ENCODE peak calls at places on chromosomes 16 and 17, in four cellular contexts. One of them, this sample, is unnamed.

GRCh38 chr17:45013021-45013997 is 38.1 kb downstream of the DCAKD start:
- DNase-seq in ovary: no peak
- DNase-seq in heart left ventricle: no peak
- DNase-seq in RWPE1: no peak
- DNase-seq in this sample: no peak

GRCh38 chr17:610285-610684 is 104.4 kb downstream of the VPS53 start:
- DNase-seq in RWPE1: no peak
- DNase-seq in heart left ventricle: no peak
- DNase-seq in ovary: no peak
- DNase-seq in this sample: no peak

GRCh38 chr17:5077781-5078105 is 524 bp upstream of the ZFP3 start:
- DNase-seq in ovary: no peak
- DNase-seq in RWPE1: no peak
- DNase-seq in heart left ventricle: no peak
- DNase-seq in this sample: no peak

GRCh38 chr17:50018909-50019308 is 23.9 kb upstream of the DLX3 start:
- DNase-seq in ovary: no peak
- DNase-seq in heart left ventricle: no peak
- DNase-seq in RWPE1: no peak
- DNase-seq in this sample: no peak

GRCh38 chr17:28675485-28675884 is 13.5 kb downstream of the SUPT6H start:
- DNase-seq in ovary: no peak
- DNase-seq in RWPE1: no peak
- DNase-seq in heart left ventricle: no peak
- DNase-seq in this sample: no peak

GRCh38 chr17:34443832-34444469 is 80.9 kb upstream of the CCL1 start:
- DNase-seq in heart left ventricle: peak
- DNase-seq in RWPE1: peak
- DNase-seq in ovary: no peak
- DNase-seq in this sample: no peak

GRCh38 chr16:2364638-2365210 is 24.2 kb upstream of the ABCA3 start:
- DNase-seq in heart left ventricle: no peak
- DNase-seq in RWPE1: no peak
- DNase-seq in ovary: no peak
- DNase-seq in this sample: no peak

GRCh38 chr16:87806608-87807546 is 41.1 kb upstream of the KLHDC4 start:
- DNase-seq in RWPE1: peak
- DNase-seq in heart left ventricle: peak
- DNase-seq in ovary: no peak
- DNase-seq in this sample: no peak

GRCh38 chr16:4058386-4058785 is 57.9 kb downstream of the ADCY9 start:
- DNase-seq in RWPE1: no peak
- DNase-seq in heart left ventricle: no peak
- DNase-seq in ovary: no peak
- DNase-seq in this sample: no peak

GRCh38 chr17:77498875-77499698 is 358.3 kb downstream of the SEC14L1 start:
- DNase-seq in ovary: no peak
- DNase-seq in RWPE1: no peak
- DNase-seq in heart left ventricle: no peak
- DNase-seq in this sample: no peak

GRCh38 chr17:51672058-51672457 is 411.7 kb downstream of the UTP18 start:
- DNase-seq in heart left ventricle: no peak
- DNase-seq in RWPE1: no peak
- DNase-seq in ovary: no peak
- DNase-seq in this sample: no peak

GRCh38 chr17:39352511-39352910 is 48.9 kb downstream of the FBXL20 start:
- DNase-seq in ovary: no peak
- DNase-seq in heart left ventricle: no peak
- DNase-seq in RWPE1: no peak
- DNase-seq in this sample: no peak

GRCh38 chr16:87790278-87791023 is 24.7 kb upstream of the KLHDC4 start:
- DNase-seq in RWPE1: peak
- DNase-seq in heart left ventricle: peak
- DNase-seq in ovary: peak
- DNase-seq in this sample: no peak

GRCh38 chr17:38469875-38470274 is 41.6 kb downstream of the ARHGAP23 start:
- DNase-seq in heart left ventricle: no peak
- DNase-seq in RWPE1: no peak
- DNase-seq in ovary: no peak
- DNase-seq in this sample: no peak

GRCh38 chr16:48433849-48434530 is 48.8 kb upstream of the SIAH1 start:
- DNase-seq in heart left ventricle: no peak
- DNase-seq in ovary: no peak
- DNase-seq in RWPE1: no peak
- DNase-seq in this sample: no peak

GRCh38 chr17:58195518-58196123 is 3.1 kb downstream of the EPX start:
- DNase-seq in heart left ventricle: no peak
- DNase-seq in ovary: no peak
- DNase-seq in RWPE1: no peak
- DNase-seq in this sample: no peak

GRCh38 chr16:31527617-31528287 is at the start of gene AHSP:
- DNase-seq in heart left ventricle: no peak
- DNase-seq in RWPE1: no peak
- DNase-seq in ovary: no peak
- DNase-seq in this sample: no peak

GRCh38 chr16:28915181-28915580 is 9.9 kb downstream of the RABEP2 start:
- DNase-seq in ovary: no peak
- DNase-seq in heart left ventricle: no peak
- DNase-seq in RWPE1: no peak
- DNase-seq in this sample: no peak

GRCh38 chr16:72094266-72094610 is 591 bp downstream of the DHX38 start:
- DNase-seq in RWPE1: no peak
- DNase-seq in heart left ventricle: no peak
- DNase-seq in ovary: no peak
- DNase-seq in this sample: no peak

GRCh38 chr16:55056585-55057520 is 126.2 kb downstream of the IRX5 start:
- DNase-seq in RWPE1: no peak
- DNase-seq in heart left ventricle: no peak
- DNase-seq in ovary: no peak
- DNase-seq in this sample: no peak

GRCh38 chr16:50396770-50397525 is 28.2 kb upstream of the BRD7 start:
- DNase-seq in RWPE1: peak
- DNase-seq in heart left ventricle: no peak
- DNase-seq in ovary: no peak
- DNase-seq in this sample: no peak

GRCh38 chr17:69084911-69085310 is 24.2 kb upstream of the ABCA9 start:
- DNase-seq in RWPE1: peak
- DNase-seq in heart left ventricle: no peak
- DNase-seq in ovary: no peak
- DNase-seq in this sample: no peak
- TF ChIP-seq CTCF in RWPE1: peak
- TF ChIP-seq CTCF in heart left ventricle: no peak
- TF ChIP-seq CTCF in ovary: no peak
- TF ChIP-seq CTCF in this sample: peak

GRCh38 chr17:41896726-41897125 is 22.0 kb downstream of the ACLY start:
- DNase-seq in ovary: no peak
- DNase-seq in RWPE1: no peak
- DNase-seq in heart left ventricle: no peak
- DNase-seq in this sample: no peak
- TF ChIP-seq CTCF in ovary: no peak
- TF ChIP-seq CTCF in RWPE1: no peak
- TF ChIP-seq CTCF in heart left ventricle: no peak
- TF ChIP-seq CTCF in this sample: no peak

DNA sequence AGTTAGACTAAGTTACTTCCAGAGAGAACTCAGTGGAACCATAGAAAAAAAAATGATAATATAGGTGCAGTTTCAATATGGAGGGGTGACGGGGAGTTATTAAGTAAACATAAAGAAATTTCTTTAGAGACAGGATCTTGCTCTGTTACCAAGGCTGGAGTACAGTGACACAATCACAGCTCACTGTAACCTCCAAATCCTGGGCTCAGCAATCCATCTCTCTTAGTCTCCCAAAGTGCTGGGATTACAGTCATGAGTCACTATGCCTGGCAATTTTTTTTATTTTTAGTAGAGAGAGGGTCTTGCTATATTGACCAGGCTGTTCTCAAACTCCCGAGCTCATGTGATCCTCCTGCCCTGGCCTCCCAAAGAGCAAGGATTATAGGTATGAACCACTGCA is 48.8 kb downstream of the NLRC5 start:
- DNase-seq in ovary: no peak
- DNase-seq in RWPE1: no peak
- DNase-seq in heart left ventricle: no peak
- DNase-seq in this sample: no peak
- TF ChIP-seq CTCF in ovary: no peak
- TF ChIP-seq CTCF in RWPE1: no peak
- TF ChIP-seq CTCF in heart left ventricle: no peak
- TF ChIP-seq CTCF in this sample: no peak

DNA sequence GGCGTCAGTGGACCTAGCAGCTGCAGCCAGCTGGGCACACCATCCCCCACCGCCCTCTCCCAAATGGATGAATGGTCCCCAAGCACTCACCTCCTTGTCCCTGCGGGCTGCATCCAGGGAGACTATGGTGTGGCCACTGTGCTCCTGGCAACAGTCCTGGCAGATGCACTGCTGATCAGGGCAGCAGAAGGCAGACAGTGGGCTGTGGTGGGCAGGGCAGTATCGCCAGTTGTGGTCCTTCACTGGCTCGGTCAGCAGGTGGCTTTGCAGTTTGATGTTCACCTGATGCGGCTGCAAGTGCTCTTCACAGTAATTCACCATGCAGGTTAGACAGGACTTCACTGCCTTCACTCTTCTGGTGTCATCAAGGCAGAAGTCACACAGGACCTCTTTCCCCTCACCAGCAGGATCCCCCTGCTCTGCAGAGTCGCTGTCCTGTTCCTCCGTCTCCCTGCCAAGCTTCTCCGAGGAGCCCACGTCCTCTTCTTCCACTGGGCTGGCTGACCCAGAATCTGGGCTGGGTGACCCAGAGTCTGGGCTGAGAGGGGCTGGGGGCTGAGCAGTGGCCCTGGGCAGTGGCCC is 31.6 kb upstream of the FBXW10B start:
- DNase-seq in RWPE1: peak
- DNase-seq in ovary: peak
- DNase-seq in heart left ventricle: peak
- DNase-seq in this sample: no peak
- TF ChIP-seq CTCF in RWPE1: no peak
- TF ChIP-seq CTCF in ovary: no peak
- TF ChIP-seq CTCF in heart left ventricle: no peak
- TF ChIP-seq CTCF in this sample: no peak

GRCh38 chr16:9695152-9695551 is 487.1 kb downstream of the GRIN2A start:
- DNase-seq in ovary: no peak
- DNase-seq in heart left ventricle: no peak
- DNase-seq in RWPE1: no peak
- DNase-seq in this sample: no peak
- TF ChIP-seq CTCF in ovary: no peak
- TF ChIP-seq CTCF in heart left ventricle: no peak
- TF ChIP-seq CTCF in RWPE1: no peak
- TF ChIP-seq CTCF in this sample: no peak

DNA sequence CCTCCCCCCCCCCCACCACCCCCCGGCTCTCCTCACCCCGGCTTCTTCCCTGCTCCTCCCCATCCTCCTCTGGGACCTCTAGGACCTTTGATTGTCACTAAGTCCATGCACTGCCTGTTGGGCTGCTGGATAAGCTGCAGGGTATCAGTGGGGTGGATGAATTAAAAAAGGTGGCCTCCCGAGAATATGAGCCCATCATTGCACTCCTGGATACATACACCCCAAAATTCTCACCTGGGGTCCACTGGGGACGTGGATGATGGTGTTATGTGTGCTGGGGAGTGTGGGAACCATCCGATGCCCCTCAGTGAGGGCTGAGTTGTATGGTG is 88.8 kb downstream of the IRF8 start:
- DNase-seq in heart left ventricle: no peak
- DNase-seq in ovary: no peak
- DNase-seq in RWPE1: peak
- DNase-seq in this sample: no peak
- TF ChIP-seq CTCF in heart left ventricle: no peak
- TF ChIP-seq CTCF in ovary: no peak
- TF ChIP-seq CTCF in RWPE1: no peak
- TF ChIP-seq CTCF in this sample: peak

GRCh38 chr17:17985555-17985954 is 12.9 kb downstream of the DRC3 start:
- DNase-seq in ovary: no peak
- DNase-seq in heart left ventricle: no peak
- DNase-seq in RWPE1: no peak
- DNase-seq in this sample: no peak
- TF ChIP-seq CTCF in ovary: no peak
- TF ChIP-seq CTCF in heart left ventricle: no peak
- TF ChIP-seq CTCF in RWPE1: no peak
- TF ChIP-seq CTCF in this sample: no peak

DNA sequence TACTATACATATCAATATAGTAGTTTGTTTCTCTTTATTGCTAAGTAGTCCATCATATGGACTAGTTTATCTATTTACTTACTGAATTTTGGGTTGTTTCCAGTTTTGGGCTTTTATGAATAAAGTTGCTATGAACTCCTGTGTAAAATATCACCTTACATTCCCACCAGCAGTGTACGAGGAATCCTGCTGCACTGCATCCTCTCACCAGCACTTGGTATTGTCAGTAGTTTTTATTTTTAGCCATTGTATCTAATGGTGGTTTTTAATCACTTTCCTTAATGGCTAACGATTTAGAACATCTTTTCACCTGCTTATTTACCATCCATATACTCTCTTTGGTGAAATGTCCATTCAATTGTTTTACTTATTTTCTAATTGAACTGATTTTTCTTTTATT is 24.0 kb downstream of the CDC27 start:
- DNase-seq in ovary: no peak
- DNase-seq in heart left ventricle: no peak
- DNase-seq in RWPE1: no peak
- DNase-seq in this sample: no peak
- TF ChIP-seq CTCF in ovary: no peak
- TF ChIP-seq CTCF in heart left ventricle: no peak
- TF ChIP-seq CTCF in RWPE1: no peak
- TF ChIP-seq CTCF in this sample: no peak

DNA sequence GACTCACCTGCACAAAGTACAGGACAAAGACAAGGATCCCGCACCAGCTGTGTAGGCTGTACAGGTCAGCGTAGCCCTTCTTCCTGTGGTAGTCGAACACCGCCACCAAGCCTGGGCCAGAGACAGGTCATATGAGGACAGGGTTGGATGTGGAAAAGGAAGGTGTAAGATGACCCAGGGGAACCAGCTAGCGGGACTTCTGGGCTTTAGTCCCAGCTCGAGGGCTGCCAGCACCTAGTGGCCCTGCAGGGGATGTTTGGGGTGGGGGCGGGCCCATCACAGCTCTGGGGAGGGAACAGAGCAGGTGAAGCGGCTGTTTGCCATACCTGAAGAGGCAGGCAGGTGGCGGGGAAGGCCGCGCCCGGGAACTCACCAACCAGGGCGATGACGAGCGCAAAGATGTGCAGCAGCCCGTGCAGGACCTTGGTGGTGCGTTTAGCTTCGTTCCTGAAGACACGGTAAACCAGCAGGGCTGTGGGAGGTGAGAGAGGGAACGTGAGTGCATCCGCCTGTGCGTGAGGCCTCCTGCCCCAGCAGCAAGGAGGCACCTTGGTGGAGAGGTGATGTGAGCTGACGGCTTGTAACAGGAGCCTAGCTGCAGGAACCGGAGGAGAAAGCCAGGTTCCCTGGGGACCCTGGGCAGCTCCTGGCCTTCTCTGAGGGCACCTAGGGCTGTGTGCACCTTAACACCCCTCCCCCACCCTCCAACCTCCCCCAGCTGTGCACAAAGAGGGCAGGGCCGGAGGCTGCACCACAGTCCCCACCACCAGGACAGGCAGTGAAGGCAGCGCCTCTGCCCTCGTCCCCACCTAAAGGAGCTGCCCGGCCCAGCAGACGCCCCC is 10.2 kb downstream of the CYB561 start:
- DNase-seq in ovary: no peak
- DNase-seq in heart left ventricle: no peak
- DNase-seq in RWPE1: peak
- DNase-seq in this sample: no peak
- TF ChIP-seq CTCF in ovary: no peak
- TF ChIP-seq CTCF in heart left ventricle: no peak
- TF ChIP-seq CTCF in RWPE1: no peak
- TF ChIP-seq CTCF in this sample: no peak

GRCh38 chr17:9842057-9842758 is 16.5 kb downstream of the GLP2R start:
- DNase-seq in RWPE1: no peak
- DNase-seq in heart left ventricle: peak
- DNase-seq in ovary: peak
- DNase-seq in this sample: no peak
- TF ChIP-seq CTCF in RWPE1: no peak
- TF ChIP-seq CTCF in heart left ventricle: no peak
- TF ChIP-seq CTCF in ovary: no peak
- TF ChIP-seq CTCF in this sample: no peak

This sample was measured in natural killer cell.